ENCODE peak calls at places on chromosomes 11 and 22, in seven cellular contexts. X, D, F, M, J, G and A are unnamed samples.
A peak's percentile ranks its signal among the peaks of the same experiment; 100 is the strongest.

GRCh38 chr11:94897330-94897768 is 76.0 kb downstream of the CWC15 start:
- DNase-seq in D (peak; percentile 27), X (no peak), J (no peak), F (peak; percentile 32), G (peak; percentile 43), M (peak; percentile 72), A (peak; percentile 22)

GRCh38 chr11:132205496-132205895 is 835.1 kb downstream of the NTM start:
- DNase-seq in M (no peak), F (no peak), J (no peak), X (no peak), G (no peak), D (no peak), A (peak; percentile 75)

GRCh38 chr11:76624515-76625379 is 45.8 kb downstream of the LRRC32 start:
- DNase-seq in F (no peak), D (no peak), G (no peak), X (no peak), M (no peak), J (no peak), A (no peak)

GRCh38 chr11:115085461-115086220 is 407.3 kb downstream of the NXPE2 start:
- DNase-seq in J (no peak), M (no peak), D (no peak), F (no peak), X (peak; percentile 18), G (no peak), A (peak; percentile 9)

GRCh38 chr11:106156290-106156937 is 79.0 kb downstream of the AASDHPPT start:
- DNase-seq in G (peak; percentile 13), F (peak; percentile 27), X (no peak), M (no peak), D (no peak), J (no peak), A (peak; percentile 77)

GRCh38 chr11:18853086-18853720 is 61.6 kb upstream of the PTPN5 start:
- DNase-seq in M (no peak), J (no peak), G (no peak), X (no peak), F (peak; percentile 49), D (no peak), A (peak; percentile 10)

GRCh38 chr11:67054851-67055523 is 1.7 kb upstream of the RHOD start:
- DNase-seq in F (peak; percentile 86), D (no peak), M (no peak), X (no peak), J (peak; percentile 83), G (no peak), A (peak; percentile 75)

GRCh38 chr11:13962562-13963168 is at the start of gene SPON1:
- DNase-seq in J (peak; percentile 73), D (no peak), F (no peak), G (peak; percentile 46), X (peak; percentile 42), M (no peak), A (peak; percentile 15)

GRCh38 chr11:105312266-105312665 is 172.7 kb upstream of the CARD18 start:
- DNase-seq in J (no peak), G (no peak), M (no peak), X (no peak), F (no peak), D (no peak), A (no peak)

GRCh38 chr22:31241200-31241599 is 29.1 kb downstream of the LIMK2 start:
- DNase-seq in D (no peak), F (peak; percentile 58), J (no peak), G (no peak), X (no peak), M (no peak), A (peak; percentile 30)

GRCh38 chr11:42595856-42596255 is 715.9 kb upstream of the API5 start:
- DNase-seq in M (no peak), X (no peak), F (no peak), D (no peak), J (no peak), G (no peak), A (no peak)

GRCh38 chr11:61911701-61912529 is 5.5 kb downstream of the RAB3IL1 start:
- DNase-seq in M (peak; percentile 67), X (no peak), F (no peak), G (no peak), J (no peak), D (no peak), A (no peak)

GRCh38 chr11:78630561-78631303 is 56.1 kb upstream of the NARS2 start:
- DNase-seq in G (no peak), D (no peak), X (no peak), J (no peak), F (no peak), M (no peak), A (no peak)

GRCh38 chr11:46127150-46127638 is 5.9 kb upstream of the PHF21A start:
- DNase-seq in J (no peak), D (peak; percentile 42), X (no peak), F (peak; percentile 83), G (no peak), M (no peak), A (peak; percentile 19)

GRCh38 chr11:210122-210802 is 2.8 kb downstream of the RIC8A start:
- DNase-seq in X (no peak), F (peak; percentile 83), D (no peak), M (peak; percentile 54), G (no peak), J (no peak), A (peak; percentile 77)